ENCODE peak calls at places on chromosomes 13 and 19, in ten cellular contexts. One of them, this sample, is unnamed. For H3K4me1, the result is how much of the 10 kb centered on the place peaks cover.

GRCh38 chr13:62997038-62997619 is 1581.5 kb upstream of the PCDH20 start:
- DNase-seq in IMR-90: no peak
- DNase-seq in psoas muscle: no peak
- DNase-seq in naive thymus-derived CD4-positive, alpha-beta T cell: no peak
- DNase-seq in PC-9: no peak
- DNase-seq in adrenal gland: no peak
- DNase-seq in H9: no peak
- DNase-seq in ovary: no peak
- DNase-seq in tibial artery: no peak
- DNase-seq in astrocyte: no peak
- DNase-seq in this sample: no peak

GRCh38 chr19:2561221-2561620 is 85.3 kb downstream of the GADD45B start:
- DNase-seq in IMR-90: no peak
- DNase-seq in psoas muscle: no peak
- DNase-seq in naive thymus-derived CD4-positive, alpha-beta T cell: no peak
- DNase-seq in PC-9: no peak
- DNase-seq in adrenal gland: no peak
- DNase-seq in H9: no peak
- DNase-seq in ovary: peak
- DNase-seq in tibial artery: no peak
- DNase-seq in astrocyte: no peak
- DNase-seq in this sample: no peak

GRCh38 chr19:55459551-55459949 is 1.9 kb downstream of the ISOC2 start:
- DNase-seq in IMR-90: no peak
- DNase-seq in psoas muscle: no peak
- DNase-seq in naive thymus-derived CD4-positive, alpha-beta T cell: no peak
- DNase-seq in PC-9: no peak
- DNase-seq in adrenal gland: no peak
- DNase-seq in H9: no peak
- DNase-seq in ovary: no peak
- DNase-seq in tibial artery: no peak
- DNase-seq in astrocyte: no peak
- DNase-seq in this sample: no peak

GRCh38 chr13:25288966-25289365 is 1.7 kb upstream of the MTMR6 start:
- DNase-seq in IMR-90: no peak
- DNase-seq in psoas muscle: no peak
- DNase-seq in naive thymus-derived CD4-positive, alpha-beta T cell: no peak
- DNase-seq in PC-9: no peak
- DNase-seq in adrenal gland: no peak
- DNase-seq in H9: no peak
- DNase-seq in ovary: no peak
- DNase-seq in tibial artery: no peak
- DNase-seq in astrocyte: no peak
- DNase-seq in this sample: no peak

GRCh38 chr13:19888799-19889198 is 25.4 kb upstream of the ZMYM5 start:
- DNase-seq in IMR-90: peak
- DNase-seq in psoas muscle: no peak
- DNase-seq in naive thymus-derived CD4-positive, alpha-beta T cell: peak
- DNase-seq in PC-9: no peak
- DNase-seq in adrenal gland: no peak
- DNase-seq in H9: no peak
- DNase-seq in ovary: no peak
- DNase-seq in tibial artery: no peak
- DNase-seq in astrocyte: no peak
- DNase-seq in this sample: no peak

GRCh38 chr13:29568731-29569130 is 26.8 kb downstream of the SLC7A1 start:
- DNase-seq in IMR-90: no peak
- DNase-seq in psoas muscle: no peak
- DNase-seq in naive thymus-derived CD4-positive, alpha-beta T cell: no peak
- DNase-seq in PC-9: no peak
- DNase-seq in adrenal gland: no peak
- DNase-seq in H9: no peak
- DNase-seq in ovary: no peak
- DNase-seq in tibial artery: no peak
- DNase-seq in astrocyte: peak
- DNase-seq in this sample: no peak

GRCh38 chr13:84831666-84832657 is 949.7 kb upstream of the SLITRK1 start:
- DNase-seq in IMR-90: no peak
- DNase-seq in psoas muscle: no peak
- DNase-seq in naive thymus-derived CD4-positive, alpha-beta T cell: no peak
- DNase-seq in PC-9: no peak
- DNase-seq in adrenal gland: no peak
- DNase-seq in H9: peak
- DNase-seq in ovary: no peak
- DNase-seq in tibial artery: no peak
- DNase-seq in astrocyte: no peak
- DNase-seq in this sample: no peak

GRCh38 chr19:52270266-52270885 is 989 bp downstream of the ZNF766 start:
- DNase-seq in IMR-90: peak
- DNase-seq in psoas muscle: no peak
- DNase-seq in naive thymus-derived CD4-positive, alpha-beta T cell: peak
- DNase-seq in PC-9: no peak
- DNase-seq in adrenal gland: no peak
- DNase-seq in H9: no peak
- DNase-seq in ovary: no peak
- DNase-seq in tibial artery: no peak
- DNase-seq in astrocyte: no peak
- DNase-seq in this sample: no peak

GRCh38 chr13:69306766-69307165 is 800.9 kb upstream of the ATXN8OS start:
- DNase-seq in IMR-90: no peak
- DNase-seq in psoas muscle: no peak
- DNase-seq in naive thymus-derived CD4-positive, alpha-beta T cell: no peak
- DNase-seq in PC-9: no peak
- DNase-seq in adrenal gland: no peak
- DNase-seq in H9: no peak
- DNase-seq in ovary: no peak
- DNase-seq in tibial artery: no peak
- DNase-seq in astrocyte: no peak
- DNase-seq in this sample: no peak

GRCh38 chr19:16535381-16535780 is 6.9 kb downstream of the CHERP start:
- DNase-seq in IMR-90: no peak
- DNase-seq in psoas muscle: no peak
- DNase-seq in naive thymus-derived CD4-positive, alpha-beta T cell: no peak
- DNase-seq in PC-9: no peak
- DNase-seq in adrenal gland: no peak
- DNase-seq in H9: no peak
- DNase-seq in ovary: no peak
- DNase-seq in tibial artery: no peak
- DNase-seq in astrocyte: no peak
- DNase-seq in this sample: no peak

GRCh38 chr19:16530540-16531379 is 11.5 kb downstream of the CHERP start:
- DNase-seq in IMR-90: no peak
- DNase-seq in psoas muscle: no peak
- DNase-seq in naive thymus-derived CD4-positive, alpha-beta T cell: no peak
- DNase-seq in PC-9: no peak
- DNase-seq in adrenal gland: no peak
- DNase-seq in H9: no peak
- DNase-seq in ovary: no peak
- DNase-seq in tibial artery: no peak
- DNase-seq in astrocyte: no peak
- DNase-seq in this sample: no peak

GRCh38 chr19:16531380-16531669 is 10.9 kb downstream of the CHERP start:
- DNase-seq in IMR-90: no peak
- DNase-seq in psoas muscle: no peak
- DNase-seq in naive thymus-derived CD4-positive, alpha-beta T cell: no peak
- DNase-seq in PC-9: no peak
- DNase-seq in adrenal gland: no peak
- DNase-seq in H9: no peak
- DNase-seq in ovary: no peak
- DNase-seq in tibial artery: no peak
- DNase-seq in astrocyte: no peak
- DNase-seq in this sample: no peak

GRCh38 chr19:16529466-16530144 is 12.6 kb downstream of the CHERP start:
- DNase-seq in IMR-90: no peak
- DNase-seq in psoas muscle: no peak
- DNase-seq in naive thymus-derived CD4-positive, alpha-beta T cell: no peak
- DNase-seq in PC-9: no peak
- DNase-seq in adrenal gland: no peak
- DNase-seq in H9: no peak
- DNase-seq in ovary: no peak
- DNase-seq in tibial artery: no peak
- DNase-seq in astrocyte: no peak
- DNase-seq in this sample: no peak

DNA sequence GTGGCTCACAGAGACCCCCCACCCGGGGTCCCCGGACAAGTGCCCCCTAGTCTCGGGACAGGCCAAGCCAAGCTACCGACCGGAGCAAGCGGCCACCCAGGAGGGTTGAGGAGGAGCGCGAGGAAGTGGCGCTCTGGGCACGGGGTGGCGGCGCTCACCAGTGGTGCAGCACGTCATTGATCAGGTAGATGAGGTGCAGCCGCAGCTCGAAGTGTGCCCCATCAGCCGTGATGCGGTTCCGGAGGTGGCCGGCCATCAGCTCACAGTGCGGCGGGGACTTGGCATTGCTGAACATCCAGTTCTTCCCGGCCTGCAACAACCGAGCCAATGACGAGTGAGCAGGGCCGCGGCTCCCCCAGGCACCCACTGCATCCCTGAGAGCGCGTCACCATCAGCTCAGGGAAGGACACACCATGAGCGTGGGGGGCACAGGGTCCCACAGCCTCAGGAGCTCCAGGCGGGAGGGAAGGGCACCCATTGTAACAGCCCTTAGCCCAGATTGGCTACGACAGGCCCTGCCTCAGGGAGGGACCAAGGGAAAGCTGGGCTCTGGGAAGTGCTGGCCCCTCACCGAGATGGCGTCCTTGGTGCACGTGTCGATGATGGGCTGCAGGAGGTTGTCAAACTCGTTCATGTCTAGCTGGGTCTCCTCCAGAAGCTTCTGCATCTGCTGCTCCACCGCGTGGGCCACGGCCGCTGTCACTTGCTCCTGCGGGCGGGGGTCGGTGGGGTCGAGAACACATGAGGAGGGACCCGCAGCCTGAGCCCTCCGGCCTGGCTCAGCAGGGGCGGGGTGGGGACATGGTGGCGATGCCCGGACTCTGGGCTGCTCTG is 9.6 kb downstream of the CHERP start:
- DNase-seq in IMR-90: no peak
- DNase-seq in psoas muscle: no peak
- DNase-seq in naive thymus-derived CD4-positive, alpha-beta T cell: no peak
- DNase-seq in PC-9: no peak
- DNase-seq in adrenal gland: no peak
- DNase-seq in H9: no peak
- DNase-seq in ovary: no peak
- DNase-seq in tibial artery: no peak
- DNase-seq in astrocyte: no peak
- DNase-seq in this sample: no peak
- H3K4me1 ChIP-seq in IMR-90: under half
- H3K4me1 ChIP-seq in psoas muscle: under half
- H3K4me1 ChIP-seq in naive thymus-derived CD4-positive, alpha-beta T cell: under half
- H3K4me1 ChIP-seq in PC-9: under half
- H3K4me1 ChIP-seq in adrenal gland: under half
- H3K4me1 ChIP-seq in H9: under half
- H3K4me1 ChIP-seq in ovary: under half
- H3K4me1 ChIP-seq in tibial artery: under half
- H3K4me1 ChIP-seq in astrocyte: under half
- H3K4me1 ChIP-seq in this sample: under half

GRCh38 chr19:17020823-17021222 is 5.8 kb downstream of the CPAMD8 start:
- DNase-seq in IMR-90: no peak
- DNase-seq in psoas muscle: no peak
- DNase-seq in naive thymus-derived CD4-positive, alpha-beta T cell: no peak
- DNase-seq in PC-9: no peak
- DNase-seq in adrenal gland: no peak
- DNase-seq in H9: no peak
- DNase-seq in ovary: no peak
- DNase-seq in tibial artery: no peak
- DNase-seq in astrocyte: no peak
- DNase-seq in this sample: no peak
- H3K4me1 ChIP-seq in IMR-90: under half
- H3K4me1 ChIP-seq in psoas muscle: under half
- H3K4me1 ChIP-seq in naive thymus-derived CD4-positive, alpha-beta T cell: under half
- H3K4me1 ChIP-seq in PC-9: half or more
- H3K4me1 ChIP-seq in adrenal gland: under half
- H3K4me1 ChIP-seq in H9: under half
- H3K4me1 ChIP-seq in ovary: under half
- H3K4me1 ChIP-seq in tibial artery: under half
- H3K4me1 ChIP-seq in astrocyte: under half
- H3K4me1 ChIP-seq in this sample: under half

DNA sequence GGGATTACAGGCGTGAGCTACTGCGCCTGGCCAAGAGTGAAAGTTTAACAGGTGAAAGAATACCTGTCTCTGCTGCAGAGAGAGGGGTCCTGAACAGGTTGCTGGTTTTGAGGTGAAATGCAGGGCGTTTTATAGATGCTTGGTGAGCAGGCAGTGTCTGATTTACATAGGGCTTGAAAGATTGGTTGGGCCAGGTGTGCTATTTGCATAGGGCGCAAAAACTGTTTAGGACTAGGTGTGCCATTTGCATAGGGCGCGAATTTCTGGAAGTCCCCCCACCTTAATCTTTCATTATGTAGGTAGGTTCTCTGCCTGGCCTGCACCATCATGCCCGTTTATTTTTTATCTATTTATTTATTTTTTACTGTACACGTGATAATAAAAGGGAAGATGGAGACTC is 4.5 kb upstream of the NDUFB7 start:
- DNase-seq in IMR-90: no peak
- DNase-seq in psoas muscle: no peak
- DNase-seq in naive thymus-derived CD4-positive, alpha-beta T cell: no peak
- DNase-seq in PC-9: no peak
- DNase-seq in adrenal gland: no peak
- DNase-seq in H9: no peak
- DNase-seq in ovary: no peak
- DNase-seq in tibial artery: no peak
- DNase-seq in astrocyte: no peak
- DNase-seq in this sample: no peak
- H3K4me1 ChIP-seq in IMR-90: under half
- H3K4me1 ChIP-seq in psoas muscle: under half
- H3K4me1 ChIP-seq in naive thymus-derived CD4-positive, alpha-beta T cell: under half
- H3K4me1 ChIP-seq in PC-9: under half
- H3K4me1 ChIP-seq in adrenal gland: under half
- H3K4me1 ChIP-seq in H9: under half
- H3K4me1 ChIP-seq in ovary: under half
- H3K4me1 ChIP-seq in tibial artery: under half
- H3K4me1 ChIP-seq in astrocyte: under half
- H3K4me1 ChIP-seq in this sample: under half

DNA sequence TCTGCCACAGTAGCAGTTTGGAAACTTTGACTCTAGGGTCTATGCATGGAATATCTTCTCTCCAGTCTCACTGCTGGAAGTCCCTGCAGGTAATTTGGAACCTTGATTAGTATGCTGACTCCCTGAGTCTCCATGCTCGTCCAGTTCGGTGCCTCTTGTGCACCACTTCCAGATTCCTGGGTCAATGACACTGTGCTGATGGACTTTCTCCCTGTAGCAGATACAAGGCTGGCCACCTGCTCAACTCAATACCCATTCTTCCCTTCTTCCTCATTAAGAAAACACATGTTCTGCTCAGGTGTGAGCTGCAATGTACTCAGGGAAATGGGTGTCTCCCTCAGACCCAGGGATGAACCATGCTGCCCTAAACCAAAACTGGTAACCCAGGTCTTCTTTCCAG is 99.1 kb downstream of the KL start:
- DNase-seq in IMR-90: no peak
- DNase-seq in psoas muscle: no peak
- DNase-seq in naive thymus-derived CD4-positive, alpha-beta T cell: no peak
- DNase-seq in PC-9: no peak
- DNase-seq in adrenal gland: no peak
- DNase-seq in H9: no peak
- DNase-seq in ovary: no peak
- DNase-seq in tibial artery: no peak
- DNase-seq in astrocyte: no peak
- DNase-seq in this sample: no peak
- H3K4me1 ChIP-seq in IMR-90: under half
- H3K4me1 ChIP-seq in psoas muscle: under half
- H3K4me1 ChIP-seq in naive thymus-derived CD4-positive, alpha-beta T cell: under half
- H3K4me1 ChIP-seq in PC-9: under half
- H3K4me1 ChIP-seq in adrenal gland: under half
- H3K4me1 ChIP-seq in H9: under half
- H3K4me1 ChIP-seq in ovary: under half
- H3K4me1 ChIP-seq in tibial artery: under half
- H3K4me1 ChIP-seq in astrocyte: under half
- H3K4me1 ChIP-seq in this sample: under half